ENCODE peak calls at places on chromosome 6, in ten cellular contexts. One of them, this sample, is unnamed.

GRCh38 chr6:81790034-81790433 is 37.6 kb upstream of the TENT5A start:
- DNase-seq in ovary: no peak
- DNase-seq in testis: no peak
- DNase-seq in body of pancreas: no peak
- DNase-seq in uterus: no peak
- DNase-seq in HCT116: no peak
- DNase-seq in Peyer's patch: no peak
- DNase-seq in heart left ventricle: no peak
- DNase-seq in suprapubic skin: no peak
- DNase-seq in H54: no peak
- DNase-seq in this sample: no peak

GRCh38 chr6:21201181-21201580 is 392.4 kb upstream of the SOX4 start:
- DNase-seq in uterus: no peak
- DNase-seq in suprapubic skin: no peak
- DNase-seq in body of pancreas: no peak
- DNase-seq in HCT116: no peak
- DNase-seq in ovary: no peak
- DNase-seq in H54: no peak
- DNase-seq in testis: no peak
- DNase-seq in Peyer's patch: no peak
- DNase-seq in heart left ventricle: no peak
- DNase-seq in this sample: no peak

GRCh38 chr6:38310061-38310460 is 329.7 kb downstream of the BTBD9 start:
- DNase-seq in H54: no peak
- DNase-seq in uterus: no peak
- DNase-seq in body of pancreas: no peak
- DNase-seq in testis: no peak
- DNase-seq in ovary: no peak
- DNase-seq in heart left ventricle: no peak
- DNase-seq in HCT116: no peak
- DNase-seq in Peyer's patch: no peak
- DNase-seq in suprapubic skin: no peak
- DNase-seq in this sample: no peak

GRCh38 chr6:154651656-154652055 is 81.6 kb upstream of the SCAF8 start:
- DNase-seq in H54: no peak
- DNase-seq in suprapubic skin: no peak
- DNase-seq in testis: no peak
- DNase-seq in uterus: no peak
- DNase-seq in HCT116: no peak
- DNase-seq in Peyer's patch: no peak
- DNase-seq in body of pancreas: no peak
- DNase-seq in heart left ventricle: no peak
- DNase-seq in ovary: no peak
- DNase-seq in this sample: no peak

GRCh38 chr6:112770341-112770740 is 423.2 kb downstream of the RFPL4B start:
- DNase-seq in uterus: no peak
- DNase-seq in body of pancreas: no peak
- DNase-seq in heart left ventricle: no peak
- DNase-seq in H54: no peak
- DNase-seq in testis: no peak
- DNase-seq in ovary: no peak
- DNase-seq in suprapubic skin: no peak
- DNase-seq in HCT116: no peak
- DNase-seq in Peyer's patch: no peak
- DNase-seq in this sample: no peak

GRCh38 chr6:26609463-26609862 is 12.7 kb downstream of the ABT1 start:
- DNase-seq in HCT116: no peak
- DNase-seq in suprapubic skin: no peak
- DNase-seq in ovary: no peak
- DNase-seq in testis: no peak
- DNase-seq in uterus: no peak
- DNase-seq in body of pancreas: no peak
- DNase-seq in Peyer's patch: no peak
- DNase-seq in heart left ventricle: no peak
- DNase-seq in H54: no peak
- DNase-seq in this sample: no peak

GRCh38 chr6:135675862-135676261 is 175.6 kb upstream of the PDE7B start:
- DNase-seq in H54: no peak
- DNase-seq in heart left ventricle: no peak
- DNase-seq in body of pancreas: peak
- DNase-seq in suprapubic skin: no peak
- DNase-seq in ovary: no peak
- DNase-seq in Peyer's patch: no peak
- DNase-seq in uterus: no peak
- DNase-seq in testis: no peak
- DNase-seq in HCT116: peak
- DNase-seq in this sample: peak

GRCh38 chr6:166471797-166472260 is 89.1 kb upstream of the MPC1 start:
- DNase-seq in ovary: peak
- DNase-seq in heart left ventricle: no peak
- DNase-seq in uterus: peak
- DNase-seq in testis: no peak
- DNase-seq in H54: no peak
- DNase-seq in HCT116: no peak
- DNase-seq in Peyer's patch: no peak
- DNase-seq in body of pancreas: no peak
- DNase-seq in suprapubic skin: no peak
- DNase-seq in this sample: no peak

GRCh38 chr6:79649016-79649415 is 17.9 kb downstream of the SH3BGRL2 start:
- DNase-seq in Peyer's patch: no peak
- DNase-seq in HCT116: no peak
- DNase-seq in body of pancreas: no peak
- DNase-seq in testis: no peak
- DNase-seq in H54: no peak
- DNase-seq in ovary: no peak
- DNase-seq in heart left ventricle: no peak
- DNase-seq in uterus: no peak
- DNase-seq in suprapubic skin: no peak
- DNase-seq in this sample: no peak

GRCh38 chr6:79648315-79648714 is 17.2 kb downstream of the SH3BGRL2 start:
- DNase-seq in suprapubic skin: no peak
- DNase-seq in H54: no peak
- DNase-seq in HCT116: no peak
- DNase-seq in ovary: no peak
- DNase-seq in body of pancreas: no peak
- DNase-seq in Peyer's patch: no peak
- DNase-seq in uterus: no peak
- DNase-seq in heart left ventricle: no peak
- DNase-seq in testis: no peak
- DNase-seq in this sample: no peak

GRCh38 chr6:79647756-79648155 is 16.6 kb downstream of the SH3BGRL2 start:
- DNase-seq in uterus: no peak
- DNase-seq in heart left ventricle: no peak
- DNase-seq in ovary: no peak
- DNase-seq in testis: no peak
- DNase-seq in Peyer's patch: no peak
- DNase-seq in H54: no peak
- DNase-seq in HCT116: no peak
- DNase-seq in body of pancreas: no peak
- DNase-seq in suprapubic skin: no peak
- DNase-seq in this sample: no peak

GRCh38 chr6:79646006-79646405 is 14.9 kb downstream of the SH3BGRL2 start:
- DNase-seq in testis: no peak
- DNase-seq in uterus: no peak
- DNase-seq in suprapubic skin: no peak
- DNase-seq in heart left ventricle: no peak
- DNase-seq in body of pancreas: no peak
- DNase-seq in Peyer's patch: no peak
- DNase-seq in H54: no peak
- DNase-seq in ovary: no peak
- DNase-seq in HCT116: no peak
- DNase-seq in this sample: no peak

GRCh38 chr6:79650943-79651342 is 19.8 kb downstream of the SH3BGRL2 start:
- DNase-seq in ovary: no peak
- DNase-seq in uterus: no peak
- DNase-seq in HCT116: no peak
- DNase-seq in suprapubic skin: no peak
- DNase-seq in heart left ventricle: no peak
- DNase-seq in testis: peak
- DNase-seq in H54: no peak
- DNase-seq in body of pancreas: no peak
- DNase-seq in Peyer's patch: no peak
- DNase-seq in this sample: no peak
- TF ChIP-seq POLR2A in ovary: no peak
- TF ChIP-seq POLR2A in uterus: no peak
- TF ChIP-seq POLR2A in HCT116: no peak
- TF ChIP-seq POLR2A in suprapubic skin: no peak
- TF ChIP-seq POLR2A in heart left ventricle: no peak
- TF ChIP-seq POLR2A in testis: no peak
- TF ChIP-seq POLR2A in H54: no peak
- TF ChIP-seq POLR2A in body of pancreas: no peak
- TF ChIP-seq POLR2A in Peyer's patch: no peak
- TF ChIP-seq POLR2A in this sample: no peak

GRCh38 chr6:165340532-165340931 is 31.1 kb upstream of the C6orf118 start:
- DNase-seq in body of pancreas: no peak
- DNase-seq in ovary: no peak
- DNase-seq in Peyer's patch: no peak
- DNase-seq in heart left ventricle: no peak
- DNase-seq in HCT116: no peak
- DNase-seq in suprapubic skin: no peak
- DNase-seq in H54: no peak
- DNase-seq in testis: no peak
- DNase-seq in uterus: no peak
- DNase-seq in this sample: no peak
- TF ChIP-seq POLR2A in body of pancreas: no peak
- TF ChIP-seq POLR2A in ovary: no peak
- TF ChIP-seq POLR2A in Peyer's patch: no peak
- TF ChIP-seq POLR2A in heart left ventricle: no peak
- TF ChIP-seq POLR2A in HCT116: no peak
- TF ChIP-seq POLR2A in suprapubic skin: no peak
- TF ChIP-seq POLR2A in H54: no peak
- TF ChIP-seq POLR2A in testis: no peak
- TF ChIP-seq POLR2A in uterus: no peak
- TF ChIP-seq POLR2A in this sample: no peak

DNA sequence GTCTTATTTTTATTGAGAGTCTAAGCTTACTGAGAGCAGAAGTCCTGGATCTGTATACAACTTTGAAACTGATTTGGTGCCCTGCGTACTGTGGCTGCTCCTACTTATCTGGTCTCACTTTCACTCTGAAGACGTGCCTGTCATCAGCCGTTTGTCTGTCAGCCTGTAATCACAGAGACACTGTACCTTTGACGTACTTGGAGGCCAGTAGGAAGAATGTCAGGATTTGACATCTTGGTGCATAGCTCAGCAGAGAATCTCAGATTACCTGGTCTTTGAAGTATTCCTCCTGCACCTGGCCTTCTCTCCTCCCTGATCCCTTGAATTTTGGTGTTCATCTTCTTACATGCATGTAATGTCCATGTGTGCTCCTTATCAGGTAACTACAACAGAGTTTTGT is 37.7 kb downstream of the DSE start:
- DNase-seq in suprapubic skin: no peak
- DNase-seq in Peyer's patch: no peak
- DNase-seq in HCT116: no peak
- DNase-seq in ovary: no peak
- DNase-seq in testis: no peak
- DNase-seq in uterus: no peak
- DNase-seq in H54: no peak
- DNase-seq in body of pancreas: no peak
- DNase-seq in heart left ventricle: no peak
- DNase-seq in this sample: no peak
- TF ChIP-seq POLR2A in suprapubic skin: no peak
- TF ChIP-seq POLR2A in Peyer's patch: no peak
- TF ChIP-seq POLR2A in HCT116: no peak
- TF ChIP-seq POLR2A in ovary: no peak
- TF ChIP-seq POLR2A in testis: no peak
- TF ChIP-seq POLR2A in uterus: no peak
- TF ChIP-seq POLR2A in H54: no peak
- TF ChIP-seq POLR2A in body of pancreas: no peak
- TF ChIP-seq POLR2A in heart left ventricle: no peak
- TF ChIP-seq POLR2A in this sample: no peak

GRCh38 chr6:157150076-157150475 is 173.2 kb downstream of the TMEM242 start:
- DNase-seq in H54: no peak
- DNase-seq in ovary: no peak
- DNase-seq in HCT116: no peak
- DNase-seq in heart left ventricle: no peak
- DNase-seq in body of pancreas: no peak
- DNase-seq in suprapubic skin: no peak
- DNase-seq in testis: no peak
- DNase-seq in Peyer's patch: no peak
- DNase-seq in uterus: no peak
- DNase-seq in this sample: no peak

GRCh38 chr6:157151989-157152388 is 171.3 kb downstream of the TMEM242 start:
- DNase-seq in testis: no peak
- DNase-seq in ovary: no peak
- DNase-seq in suprapubic skin: no peak
- DNase-seq in body of pancreas: no peak
- DNase-seq in H54: peak
- DNase-seq in Peyer's patch: no peak
- DNase-seq in uterus: no peak
- DNase-seq in heart left ventricle: no peak
- DNase-seq in HCT116: no peak
- DNase-seq in this sample: no peak

GRCh38 chr6:157151029-157151428 is 172.3 kb downstream of the TMEM242 start:
- DNase-seq in H54: no peak
- DNase-seq in Peyer's patch: no peak
- DNase-seq in suprapubic skin: no peak
- DNase-seq in uterus: no peak
- DNase-seq in heart left ventricle: peak
- DNase-seq in HCT116: no peak
- DNase-seq in testis: no peak
- DNase-seq in body of pancreas: no peak
- DNase-seq in ovary: peak
- DNase-seq in this sample: no peak

GRCh38 chr6:157145656-157146285 is 177.5 kb downstream of the TMEM242 start:
- DNase-seq in heart left ventricle: no peak
- DNase-seq in body of pancreas: no peak
- DNase-seq in ovary: no peak
- DNase-seq in HCT116: no peak
- DNase-seq in suprapubic skin: no peak
- DNase-seq in Peyer's patch: no peak
- DNase-seq in uterus: no peak
- DNase-seq in testis: no peak
- DNase-seq in H54: no peak
- DNase-seq in this sample: no peak

DNA sequence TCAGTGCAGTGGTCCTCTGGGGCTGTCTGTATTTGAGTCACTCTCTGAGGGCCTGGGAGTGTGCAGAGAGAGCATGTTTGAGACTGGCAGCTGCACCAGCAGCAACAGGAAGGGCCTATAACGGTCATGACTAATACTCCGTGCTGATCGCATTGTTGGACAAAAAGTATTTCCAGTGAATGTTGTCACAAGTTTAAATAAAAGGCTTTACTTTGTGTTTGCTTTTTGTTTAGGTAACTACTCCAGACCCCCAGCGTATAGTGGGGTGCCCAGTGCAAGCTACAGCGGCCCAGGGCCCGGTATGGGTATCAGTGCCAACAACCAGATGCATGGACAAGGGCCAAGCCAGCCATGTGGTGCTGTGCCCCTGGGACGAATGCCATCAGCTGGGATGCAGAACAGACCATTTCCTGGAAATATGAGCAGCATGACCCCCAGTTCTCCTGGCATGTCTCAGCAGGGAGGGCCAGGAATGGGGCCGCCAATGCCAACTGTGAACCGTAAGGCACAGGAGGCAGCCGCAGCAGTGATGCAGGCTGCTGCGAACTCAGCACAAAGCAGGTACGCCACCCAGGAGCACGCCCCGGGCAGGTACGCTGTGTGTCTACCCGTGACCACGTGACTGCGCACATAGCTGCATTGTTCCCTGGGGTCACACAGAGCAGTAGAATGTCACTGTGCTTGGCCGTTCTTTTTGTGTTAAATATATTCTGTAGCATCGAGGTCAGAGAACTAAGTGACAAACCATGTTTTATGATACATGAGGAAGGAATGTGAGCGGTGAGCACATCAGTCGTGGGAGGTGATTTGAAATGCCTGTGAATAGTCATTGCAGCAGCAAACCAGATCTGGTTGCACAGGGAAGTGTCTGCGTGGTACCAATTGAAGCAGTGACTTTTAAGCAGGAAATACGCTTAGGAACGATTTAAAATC is 174.7 kb downstream of the TMEM242 start:
- DNase-seq in uterus: peak
- DNase-seq in suprapubic skin: no peak
- DNase-seq in Peyer's patch: no peak
- DNase-seq in body of pancreas: peak
- DNase-seq in HCT116: peak
- DNase-seq in heart left ventricle: peak
- DNase-seq in H54: peak
- DNase-seq in ovary: no peak
- DNase-seq in testis: no peak
- DNase-seq in this sample: no peak
- TF ChIP-seq POLR2A in uterus: no peak
- TF ChIP-seq POLR2A in suprapubic skin: no peak
- TF ChIP-seq POLR2A in Peyer's patch: no peak
- TF ChIP-seq POLR2A in body of pancreas: no peak
- TF ChIP-seq POLR2A in HCT116: no peak
- TF ChIP-seq POLR2A in heart left ventricle: no peak
- TF ChIP-seq POLR2A in H54: no peak
- TF ChIP-seq POLR2A in ovary: no peak
- TF ChIP-seq POLR2A in testis: no peak
- TF ChIP-seq POLR2A in this sample: no peak

This sample was measured in erythroblast.